ENCODE peak calls at places on chromosomes 2 and 18, in eight cellular contexts. One of them, this sample, is unnamed.

GRCh38 chr18:55251186-55251995 is 292.1 kb upstream of the CCDC68 start:
- DNase-seq in mesendoderm: peak
- DNase-seq in cardiac muscle cell: peak
- DNase-seq in Peyer's patch: no peak
- DNase-seq in aorta: no peak
- DNase-seq in spleen: no peak
- DNase-seq in SK-N-SH: no peak
- DNase-seq in uterus: peak
- DNase-seq in this sample: no peak

GRCh38 chr2:9488583-9489547 is 14.5 kb downstream of the IAH1 start:
- DNase-seq in mesendoderm: no peak
- DNase-seq in cardiac muscle cell: no peak
- DNase-seq in Peyer's patch: no peak
- DNase-seq in aorta: no peak
- DNase-seq in spleen: no peak
- DNase-seq in SK-N-SH: no peak
- DNase-seq in uterus: no peak
- DNase-seq in this sample: no peak

GRCh38 chr2:3624059-3624794 is 29.3 kb downstream of the COLEC11 start:
- DNase-seq in mesendoderm: no peak
- DNase-seq in cardiac muscle cell: no peak
- DNase-seq in Peyer's patch: peak
- DNase-seq in aorta: peak
- DNase-seq in spleen: peak
- DNase-seq in SK-N-SH: no peak
- DNase-seq in uterus: no peak
- DNase-seq in this sample: no peak

GRCh38 chr2:46874236-46874929 is 41.2 kb downstream of the MCFD2 start:
- DNase-seq in mesendoderm: no peak
- DNase-seq in cardiac muscle cell: no peak
- DNase-seq in Peyer's patch: peak
- DNase-seq in aorta: no peak
- DNase-seq in spleen: no peak
- DNase-seq in SK-N-SH: no peak
- DNase-seq in uterus: no peak
- DNase-seq in this sample: no peak

GRCh38 chr18:12307871-12308385 is at the start of gene TUBB6:
- DNase-seq in mesendoderm: peak
- DNase-seq in cardiac muscle cell: peak
- DNase-seq in Peyer's patch: peak
- DNase-seq in aorta: peak
- DNase-seq in spleen: peak
- DNase-seq in SK-N-SH: peak
- DNase-seq in uterus: peak
- DNase-seq in this sample: peak

GRCh38 chr2:46813046-46813445 is 102.6 kb downstream of the MCFD2 start:
- DNase-seq in mesendoderm: no peak
- DNase-seq in cardiac muscle cell: peak
- DNase-seq in Peyer's patch: peak
- DNase-seq in aorta: peak
- DNase-seq in spleen: peak
- DNase-seq in SK-N-SH: peak
- DNase-seq in uterus: no peak
- DNase-seq in this sample: peak

GRCh38 chr18:55220523-55220922 is 261.3 kb upstream of the CCDC68 start:
- DNase-seq in mesendoderm: no peak
- DNase-seq in cardiac muscle cell: no peak
- DNase-seq in Peyer's patch: no peak
- DNase-seq in aorta: no peak
- DNase-seq in spleen: no peak
- DNase-seq in SK-N-SH: no peak
- DNase-seq in uterus: no peak
- DNase-seq in this sample: no peak

GRCh38 chr2:236731767-236732580 is 162.3 kb downstream of the ACKR3 start:
- DNase-seq in mesendoderm: peak
- DNase-seq in cardiac muscle cell: no peak
- DNase-seq in Peyer's patch: peak
- DNase-seq in aorta: peak
- DNase-seq in spleen: no peak
- DNase-seq in SK-N-SH: no peak
- DNase-seq in uterus: peak
- DNase-seq in this sample: no peak

GRCh38 chr2:40405440-40405839 is 46.5 kb downstream of the SLC8A1 start:
- DNase-seq in mesendoderm: no peak
- DNase-seq in cardiac muscle cell: no peak
- DNase-seq in Peyer's patch: no peak
- DNase-seq in aorta: no peak
- DNase-seq in spleen: no peak
- DNase-seq in SK-N-SH: no peak
- DNase-seq in uterus: no peak
- DNase-seq in this sample: no peak

GRCh38 chr2:218458598-218458997 is 39.7 kb downstream of the VIL1 start:
- DNase-seq in mesendoderm: no peak
- DNase-seq in cardiac muscle cell: no peak
- DNase-seq in Peyer's patch: no peak
- DNase-seq in aorta: no peak
- DNase-seq in spleen: no peak
- DNase-seq in SK-N-SH: no peak
- DNase-seq in uterus: no peak
- DNase-seq in this sample: no peak

GRCh38 chr2:139622691-139623090 is 842.5 kb upstream of the NXPH2 start:
- DNase-seq in mesendoderm: peak
- DNase-seq in cardiac muscle cell: no peak
- DNase-seq in Peyer's patch: no peak
- DNase-seq in aorta: no peak
- DNase-seq in spleen: no peak
- DNase-seq in SK-N-SH: no peak
- DNase-seq in uterus: no peak
- DNase-seq in this sample: no peak

GRCh38 chr2:226790436-226790835 is 9.2 kb downstream of the IRS1 start:
- DNase-seq in mesendoderm: no peak
- DNase-seq in cardiac muscle cell: no peak
- DNase-seq in Peyer's patch: no peak
- DNase-seq in aorta: no peak
- DNase-seq in spleen: no peak
- DNase-seq in SK-N-SH: no peak
- DNase-seq in uterus: no peak
- DNase-seq in this sample: no peak

GRCh38 chr2:239323473-239323872 is 77.3 kb downstream of the HDAC4 start:
- DNase-seq in mesendoderm: no peak
- DNase-seq in cardiac muscle cell: no peak
- DNase-seq in Peyer's patch: peak
- DNase-seq in aorta: no peak
- DNase-seq in spleen: peak
- DNase-seq in SK-N-SH: peak
- DNase-seq in uterus: peak
- DNase-seq in this sample: no peak

GRCh38 chr2:239319261-239319661 is 81.6 kb downstream of the HDAC4 start:
- DNase-seq in mesendoderm: no peak
- DNase-seq in cardiac muscle cell: peak
- DNase-seq in Peyer's patch: peak
- DNase-seq in aorta: peak
- DNase-seq in spleen: peak
- DNase-seq in SK-N-SH: no peak
- DNase-seq in uterus: peak
- DNase-seq in this sample: no peak

GRCh38 chr2:239321596-239322413 is 79.0 kb downstream of the HDAC4 start:
- DNase-seq in mesendoderm: no peak
- DNase-seq in cardiac muscle cell: no peak
- DNase-seq in Peyer's patch: peak
- DNase-seq in aorta: no peak
- DNase-seq in spleen: peak
- DNase-seq in SK-N-SH: peak
- DNase-seq in uterus: peak
- DNase-seq in this sample: no peak

GRCh38 chr2:239324456-239324855 is 76.4 kb downstream of the HDAC4 start:
- DNase-seq in mesendoderm: no peak
- DNase-seq in cardiac muscle cell: no peak
- DNase-seq in Peyer's patch: no peak
- DNase-seq in aorta: no peak
- DNase-seq in spleen: no peak
- DNase-seq in SK-N-SH: peak
- DNase-seq in uterus: peak
- DNase-seq in this sample: no peak

DNA sequence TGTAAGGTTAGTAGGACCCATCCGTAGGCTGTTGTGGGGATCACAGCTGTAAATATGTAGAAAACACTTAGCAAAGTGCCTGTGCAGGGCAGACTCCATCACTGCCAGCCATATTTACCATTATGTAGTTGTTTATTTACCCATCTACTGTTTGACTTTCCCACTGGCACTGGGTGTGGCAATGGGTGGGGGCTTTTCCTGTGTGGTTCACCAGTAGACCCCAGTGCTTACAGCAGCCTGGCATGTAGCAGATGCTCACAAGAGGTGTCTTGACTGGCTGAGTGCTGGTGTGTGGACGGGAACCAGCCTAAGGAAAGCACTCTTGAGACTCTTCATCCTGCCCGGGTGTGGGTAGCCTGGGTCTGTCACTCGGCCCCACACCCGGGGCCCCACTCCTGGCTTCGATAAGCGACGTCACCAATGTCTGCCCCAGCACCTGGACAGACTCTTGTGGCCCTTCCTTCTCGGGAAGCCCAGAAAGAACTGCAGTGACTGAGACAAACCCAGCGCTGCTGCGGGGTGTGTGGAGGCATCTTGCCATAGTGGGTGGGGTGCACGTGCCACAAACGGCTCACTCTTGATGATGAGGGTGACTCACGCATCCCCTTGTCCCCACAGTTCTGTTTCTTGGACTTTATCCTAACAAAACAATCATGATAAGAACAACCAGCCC is 78.3 kb downstream of the HDAC4 start:
- DNase-seq in mesendoderm: no peak
- DNase-seq in cardiac muscle cell: no peak
- DNase-seq in Peyer's patch: peak
- DNase-seq in aorta: no peak
- DNase-seq in spleen: peak
- DNase-seq in SK-N-SH: peak
- DNase-seq in uterus: peak
- DNase-seq in this sample: no peak
- H3K27ac ChIP-seq in mesendoderm: no peak
- H3K27ac ChIP-seq in cardiac muscle cell: no peak
- H3K27ac ChIP-seq in Peyer's patch: peak
- H3K27ac ChIP-seq in aorta: no peak
- H3K27ac ChIP-seq in spleen: peak
- H3K27ac ChIP-seq in SK-N-SH: no peak
- H3K27ac ChIP-seq in uterus: peak
- H3K27ac ChIP-seq in this sample: peak

DNA sequence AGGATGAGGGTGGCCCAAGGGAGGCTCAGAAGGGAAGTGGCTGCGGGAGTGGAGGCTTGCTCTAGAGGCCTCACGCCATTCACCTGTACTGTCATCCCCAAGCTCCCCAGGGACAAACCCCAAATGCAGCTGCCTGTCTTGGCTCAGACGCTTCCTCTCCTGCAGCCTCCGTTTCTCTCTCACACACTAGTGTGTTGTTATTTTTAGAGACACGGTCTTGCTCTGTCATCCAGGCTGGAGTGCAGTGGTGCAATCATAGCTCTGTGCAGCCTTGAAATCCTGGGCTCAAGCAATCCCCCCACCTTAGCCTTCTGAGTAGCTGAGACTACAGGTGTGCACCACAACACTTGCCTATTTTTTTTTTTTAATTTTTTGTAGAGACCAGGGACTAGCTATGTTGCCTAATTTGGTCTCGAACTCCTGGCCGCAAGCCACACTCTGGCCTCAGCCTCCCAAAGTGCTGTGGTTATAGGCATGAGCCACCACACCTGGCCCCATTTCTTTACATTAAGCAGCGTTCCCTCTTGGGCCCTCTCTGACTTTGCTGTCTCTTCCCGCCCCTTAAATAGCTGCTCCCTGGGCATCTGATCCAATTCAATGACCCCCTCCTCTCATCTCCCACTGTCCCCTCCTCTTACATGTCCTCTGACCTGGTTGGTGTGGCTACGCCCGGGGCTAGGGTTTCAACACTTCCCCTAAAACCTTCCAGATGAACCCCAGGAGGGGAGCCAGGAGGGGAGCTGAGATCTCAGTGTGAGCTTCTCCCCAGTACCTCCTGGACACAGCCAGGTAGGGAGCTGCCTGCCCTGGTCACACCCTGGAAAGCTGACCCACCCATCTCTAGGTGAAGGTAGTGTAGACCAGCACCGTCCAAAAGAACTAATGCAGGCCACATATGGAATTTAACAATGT is 24.0 kb upstream of the LOXHD1 start:
- DNase-seq in mesendoderm: no peak
- DNase-seq in cardiac muscle cell: no peak
- DNase-seq in Peyer's patch: no peak
- DNase-seq in aorta: no peak
- DNase-seq in spleen: no peak
- DNase-seq in SK-N-SH: no peak
- DNase-seq in uterus: no peak
- DNase-seq in this sample: no peak
- H3K27ac ChIP-seq in mesendoderm: no peak
- H3K27ac ChIP-seq in cardiac muscle cell: no peak
- H3K27ac ChIP-seq in Peyer's patch: no peak
- H3K27ac ChIP-seq in aorta: no peak
- H3K27ac ChIP-seq in spleen: no peak
- H3K27ac ChIP-seq in SK-N-SH: no peak
- H3K27ac ChIP-seq in uterus: no peak
- H3K27ac ChIP-seq in this sample: no peak

GRCh38 chr2:56344771-56345170 is 161.0 kb downstream of the CCDC85A start:
- DNase-seq in mesendoderm: no peak
- DNase-seq in cardiac muscle cell: no peak
- DNase-seq in Peyer's patch: no peak
- DNase-seq in aorta: no peak
- DNase-seq in spleen: no peak
- DNase-seq in SK-N-SH: no peak
- DNase-seq in uterus: no peak
- DNase-seq in this sample: no peak

GRCh38 chr2:56347881-56348280 is 164.1 kb downstream of the CCDC85A start:
- DNase-seq in mesendoderm: no peak
- DNase-seq in cardiac muscle cell: no peak
- DNase-seq in Peyer's patch: no peak
- DNase-seq in aorta: no peak
- DNase-seq in spleen: no peak
- DNase-seq in SK-N-SH: no peak
- DNase-seq in uterus: no peak
- DNase-seq in this sample: no peak

DNA sequence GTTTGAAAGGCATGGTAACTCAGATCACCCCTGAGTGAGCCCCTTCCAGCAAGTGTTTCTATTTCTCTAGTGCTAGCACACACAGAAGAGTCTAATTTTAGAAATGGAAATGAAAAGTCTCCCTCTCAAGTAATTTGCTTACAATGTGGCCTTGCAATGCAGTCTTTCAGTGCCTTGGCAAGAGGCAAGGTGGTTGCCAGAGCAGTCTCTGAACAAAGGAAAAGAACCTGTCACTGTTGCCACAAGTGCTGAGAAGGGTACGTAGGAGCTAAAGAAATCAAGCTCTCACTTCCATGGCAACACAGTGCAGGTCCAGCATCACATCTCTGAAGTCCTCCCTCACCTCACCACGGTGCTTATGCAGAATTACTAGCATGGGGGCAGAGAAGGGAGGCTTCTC is 164.6 kb downstream of the CCDC85A start:
- DNase-seq in mesendoderm: peak
- DNase-seq in cardiac muscle cell: peak
- DNase-seq in Peyer's patch: no peak
- DNase-seq in aorta: no peak
- DNase-seq in spleen: no peak
- DNase-seq in SK-N-SH: no peak
- DNase-seq in uterus: no peak
- DNase-seq in this sample: no peak
- H3K27ac ChIP-seq in mesendoderm: no peak
- H3K27ac ChIP-seq in cardiac muscle cell: no peak
- H3K27ac ChIP-seq in Peyer's patch: no peak
- H3K27ac ChIP-seq in aorta: no peak
- H3K27ac ChIP-seq in spleen: no peak
- H3K27ac ChIP-seq in SK-N-SH: peak
- H3K27ac ChIP-seq in uterus: no peak
- H3K27ac ChIP-seq in this sample: no peak

GRCh38 chr18:45774065-45774521 is 50.1 kb downstream of the SLC14A1 start:
- DNase-seq in mesendoderm: no peak
- DNase-seq in cardiac muscle cell: no peak
- DNase-seq in Peyer's patch: peak
- DNase-seq in aorta: no peak
- DNase-seq in spleen: no peak
- DNase-seq in SK-N-SH: no peak
- DNase-seq in uterus: no peak
- DNase-seq in this sample: no peak
- H3K27ac ChIP-seq in mesendoderm: no peak
- H3K27ac ChIP-seq in cardiac muscle cell: no peak
- H3K27ac ChIP-seq in Peyer's patch: no peak
- H3K27ac ChIP-seq in aorta: no peak
- H3K27ac ChIP-seq in spleen: no peak
- H3K27ac ChIP-seq in SK-N-SH: peak
- H3K27ac ChIP-seq in uterus: no peak
- H3K27ac ChIP-seq in this sample: no peak

This sample was measured in lung.